ENCODE peak calls at places on chromosome 19, in six cellular contexts. C is T-helper 1 cell; E is activated CD8-positive, alpha-beta memory T cell treated with anti-CD3 and anti-CD28 coated beads for 1 hour; L is activated gamma-delta T cell treated with anti-CD3 and anti-CD28 coated beads, Interleukin-2, amount 50 U/mL, for 16 hours; F is SJSA1; Z is gastrocnemius medialis. W is an unnamed sample.

GRCh38 chr19:17304386-17305047 is 1.2 kb upstream of the MRPL34 start:
- DNase-seq in C (no peak), E (no peak), L (no peak), F (no peak), Z (no peak), W (no peak)

GRCh38 chr19:55703790-55704215 is 28.8 kb downstream of the EPN1 start:
- DNase-seq in C (peak), E (no peak), L (no peak), F (no peak), Z (no peak), W (no peak)

GRCh38 chr19:9621156-9622037 is at the start of gene ZNF561:
- DNase-seq in C (peak), E (peak), L (peak), F (peak), Z (peak), W (peak)

GRCh38 chr19:49326165-49326704 is 1.2 kb upstream of the SLC6A16 start:
- DNase-seq in C (no peak), E (no peak), L (no peak), F (no peak), Z (no peak), W (no peak)

GRCh38 chr19:15332311-15332996 is at the start of gene BRD4:
- DNase-seq in C (peak), E (peak), L (peak), F (peak), Z (peak), W (peak)

GRCh38 chr19:17091758-17092333 is 16.3 kb downstream of the MYO9B start:
- DNase-seq in C (no peak), E (no peak), L (peak), F (no peak), Z (no peak), W (peak)

GRCh38 chr19:3618144-3618810 is 8.3 kb downstream of the CACTIN start:
- DNase-seq in C (peak), E (no peak), L (peak), F (peak), Z (no peak), W (peak)

GRCh38 chr19:58394821-58395219 is 636 bp upstream of the RNF225 start:
- DNase-seq in C (no peak), E (no peak), L (no peak), F (no peak), Z (no peak), W (no peak)

GRCh38 chr19:41701401-41702075 is 6.9 kb upstream of the CEACAM5 start:
- DNase-seq in C (no peak), E (no peak), L (no peak), F (peak), Z (no peak), W (no peak)

GRCh38 chr19:9912551-9913236 is 23.6 kb downstream of the OLFM2 start:
- DNase-seq in C (no peak), E (no peak), L (no peak), F (no peak), Z (no peak), W (no peak)

GRCh38 chr19:16587031-16588023 is 15.1 kb upstream of the SLC35E1 start:
- DNase-seq in C (peak), E (peak), L (no peak), F (no peak), Z (no peak), W (no peak)

GRCh38 chr19:57830071-57830602 is at the start of gene ZNF587B:
- DNase-seq in C (peak), E (no peak), L (no peak), F (peak), Z (peak), W (peak)

GRCh38 chr19:18895038-18895827 is 725 bp downstream of the CERS1 start:
- DNase-seq in C (no peak), E (no peak), L (no peak), F (no peak), Z (peak), W (peak)

GRCh38 chr19:7348587-7349230 is at the start of gene ARHGEF18:
- DNase-seq in C (peak), E (no peak), L (no peak), F (no peak), Z (no peak), W (peak)

GRCh38 chr19:41175825-41176734 is 16.9 kb upstream of the CYP2S1 start:
- DNase-seq in C (no peak), E (peak), L (peak), F (peak), Z (peak), W (peak)

GRCh38 chr19:42065511-42065910 is 4.5 kb downstream of the GRIK5 start:
- DNase-seq in C (no peak), E (no peak), L (no peak), F (no peak), Z (no peak), W (no peak)

GRCh38 chr19:17183271-17183757 is 31.8 kb upstream of the USE1 start:
- DNase-seq in C (no peak), E (no peak), L (no peak), F (no peak), Z (no peak), W (no peak)

GRCh38 chr19:31578326-31578725 is 229.1 kb upstream of the TSHZ3 start:
- DNase-seq in C (no peak), E (no peak), L (no peak), F (peak), Z (no peak), W (peak)

GRCh38 chr19:55526216-55527196 is 10.4 kb downstream of the SBK2 start:
- DNase-seq in C (no peak), E (no peak), L (no peak), F (no peak), Z (peak), W (no peak)

GRCh38 chr19:2488942-2489731 is 13.2 kb downstream of the GADD45B start:
- DNase-seq in C (no peak), E (no peak), L (no peak), F (peak), Z (no peak), W (peak)

GRCh38 chr19:8150178-8150865 is 930 bp upstream of the FBN3 start:
- DNase-seq in C (no peak), E (no peak), L (no peak), F (no peak), Z (no peak), W (no peak)

GRCh38 chr19:3135961-3136683 is at the start of gene GNA15:
- DNase-seq in C (peak), E (no peak), L (no peak), F (no peak), Z (no peak), W (no peak)

GRCh38 chr19:39704181-39705044 is at the start of gene LGALS14:
- DNase-seq in C (no peak), E (no peak), L (no peak), F (no peak), Z (no peak), W (no peak)

GRCh38 chr19:48513289-48514122 is 1.9 kb upstream of the LMTK3 start:
- DNase-seq in C (peak), E (no peak), L (peak), F (no peak), Z (peak), W (no peak)

GRCh38 chr19:44848805-44849457 is 2.8 kb downstream of the NECTIN2 start:
- DNase-seq in C (no peak), E (no peak), L (no peak), F (no peak), Z (no peak), W (no peak)

GRCh38 chr19:49870309-49870901 is 3.0 kb upstream of the PNKP start:
- DNase-seq in C (no peak), E (no peak), L (no peak), F (no peak), Z (no peak), W (no peak)

GRCh38 chr19:5001547-5002131 is 32.7 kb downstream of the KDM4B start:
- DNase-seq in C (peak), E (no peak), L (no peak), F (no peak), Z (no peak), W (no peak)

W was measured in tibial artery.